ENCODE peak calls at places on chromosomes 6 and 20, in seven cellular contexts. I is K562, S is fibroblast of lung, Q is A673, R is astrocyte, F is endothelial cell of umbilical vein, D is HCT116. O is an unnamed sample. For H3K4me1, the result is how much of the 10 kb centered on the place peaks cover.

GRCh38 chr20:50197463-50197862 is 6.8 kb downstream of the CEBPB start:
- DNase-seq in I (peak), S (no peak), Q (no peak), R (no peak), F (no peak), D (no peak), O (no peak)

GRCh38 chr6:16104624-16105023 is 24.3 kb upstream of the MYLIP start:
- DNase-seq in I (no peak), S (no peak), Q (no peak), R (no peak), F (no peak), D (no peak), O (no peak)

GRCh38 chr20:47502271-47502730 is 614 bp downstream of the NCOA3 start:
- DNase-seq in I (peak), S (no peak), Q (peak), R (no peak), F (no peak), D (no peak), O (peak)

GRCh38 chr6:46549155-46549554 is 57.9 kb upstream of the RCAN2 start:
- DNase-seq in I (no peak), S (no peak), Q (peak), R (no peak), F (no peak), D (no peak), O (no peak)

GRCh38 chr6:109925060-109925459 is 53.1 kb upstream of the GPR6 start:
- DNase-seq in I (no peak), S (peak), Q (no peak), R (no peak), F (no peak), D (no peak), O (no peak)

GRCh38 chr6:12113190-12113578 is 101.1 kb downstream of the HIVEP1 start:
- DNase-seq in I (no peak), S (peak), Q (no peak), R (peak), F (peak), D (no peak), O (no peak)

GRCh38 chr6:97394160-97394748 is 111.2 kb upstream of the MMS22L start:
- DNase-seq in I (peak), S (peak), Q (peak), R (peak), F (peak), D (peak), O (peak)

GRCh38 chr6:130995783-130996447 is 67.1 kb downstream of the EPB41L2 start:
- DNase-seq in I (no peak), S (no peak), Q (no peak), R (no peak), F (peak), D (no peak), O (no peak)

GRCh38 chr6:141110486-141110885 is 1022.2 kb upstream of the GJE1 start:
- DNase-seq in I (no peak), S (no peak), Q (no peak), R (peak), F (peak), D (no peak), O (no peak)

GRCh38 chr6:131124341-131125071 is 10.8 kb upstream of the AKAP7 start:
- DNase-seq in I (no peak), S (no peak), Q (peak), R (no peak), F (no peak), D (no peak), O (no peak)

GRCh38 chr6:113392551-113393055 is 464.5 kb upstream of the MARCKS start:
- DNase-seq in I (no peak), S (no peak), Q (no peak), R (no peak), F (no peak), D (no peak), O (no peak)

GRCh38 chr20:7497985-7498384 is 442.3 kb downstream of the HAO1 start:
- DNase-seq in I (no peak), S (no peak), Q (no peak), R (peak), F (peak), D (no peak), O (no peak)

GRCh38 chr6:139313784-139314545 is 22.2 kb upstream of the TXLNB start:
- DNase-seq in I (no peak), S (no peak), Q (no peak), R (no peak), F (no peak), D (no peak), O (peak)

GRCh38 chr6:13290335-13290734 is 38.0 kb downstream of the TBC1D7 start:
- DNase-seq in I (peak), S (no peak), Q (no peak), R (no peak), F (no peak), D (no peak), O (no peak)

GRCh38 chr6:118903691-118904090 is 9.7 kb downstream of the ASF1A start:
- DNase-seq in I (no peak), S (no peak), Q (no peak), R (no peak), F (no peak), D (no peak), O (no peak)

GRCh38 chr20:40963505-40963845 is 65.1 kb upstream of the TOP1 start:
- DNase-seq in I (no peak), S (no peak), Q (no peak), R (no peak), F (no peak), D (no peak), O (no peak)

GRCh38 chr6:130933712-130934200 is 106.5 kb downstream of the SMLR1 start:
- DNase-seq in I (no peak), S (peak), Q (no peak), R (peak), F (no peak), D (no peak), O (no peak)

GRCh38 chr20:15278041-15278440 is 940.6 kb upstream of the FLRT3 start:
- DNase-seq in I (no peak), S (no peak), Q (no peak), R (no peak), F (no peak), D (no peak), O (no peak)

GRCh38 chr20:38685853-38686473 is 38.3 kb upstream of the SLC32A1 start:
- DNase-seq in I (peak), S (peak), Q (peak), R (peak), F (peak), D (no peak), O (peak)

GRCh38 chr6:10417681-10418104 is 2.8 kb upstream of the TFAP2A start:
- DNase-seq in I (no peak), S (no peak), Q (no peak), R (no peak), F (no peak), D (no peak), O (no peak)

GRCh38 chr6:10418862-10419748 is 4.2 kb upstream of the TFAP2A start:
- DNase-seq in I (peak), S (no peak), Q (no peak), R (peak), F (no peak), D (no peak), O (no peak)

GRCh38 chr6:10419749-10420545 is 5.1 kb upstream of the TFAP2A start:
- DNase-seq in I (no peak), S (no peak), Q (no peak), R (no peak), F (no peak), D (no peak), O (no peak)

GRCh38 chr6:10416863-10417641 is 2.2 kb upstream of the TFAP2A start:
- DNase-seq in I (no peak), S (no peak), Q (no peak), R (no peak), F (no peak), D (no peak), O (no peak)

DNA sequence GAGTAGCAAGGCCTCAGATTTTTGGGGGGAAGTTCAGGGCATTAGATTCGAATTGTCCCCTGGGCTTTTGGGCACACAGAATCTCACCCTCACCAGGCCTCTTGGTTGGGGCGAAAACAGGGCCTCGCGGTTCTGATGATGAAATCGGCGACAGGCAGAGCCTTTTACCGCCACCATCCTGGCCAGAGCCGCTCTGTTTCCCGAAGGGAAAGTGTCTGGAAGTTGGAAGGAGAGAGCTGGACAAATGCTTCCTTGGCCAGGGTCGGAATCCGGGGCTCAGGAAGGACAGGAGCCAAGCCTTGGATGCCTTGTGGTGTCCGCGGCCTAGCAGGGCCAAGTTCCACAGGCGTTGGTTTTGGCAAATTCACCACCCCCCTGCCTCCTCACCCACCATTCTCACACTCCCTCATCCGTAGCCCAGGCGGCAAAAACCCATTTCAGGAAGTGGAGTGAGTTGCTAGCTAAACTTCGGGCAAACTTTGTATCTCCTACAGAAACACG is 3.5 kb upstream of the TFAP2A start:
- DNase-seq in I (no peak), S (no peak), Q (no peak), R (no peak), F (no peak), D (no peak), O (no peak)
- TF ChIP-seq EZH2 in I (no peak), S (peak), Q (no peak), R (no peak), F (no peak), D (no peak), O (no peak)

GRCh38 chr6:43919774-43920173 is 149.8 kb downstream of the VEGFA start:
- DNase-seq in I (no peak), S (no peak), Q (no peak), R (no peak), F (no peak), D (no peak), O (no peak)
- H3K4me1 ChIP-seq in I (under half), S (under half), Q (under half), R (under half), F (under half), D (under half), O (under half)

GRCh38 chr6:2810092-2810671 is 31.5 kb downstream of the SERPINB1 start:
- DNase-seq in I (no peak), S (no peak), Q (no peak), R (no peak), F (no peak), D (peak), O (no peak)

GRCh38 chr6:2809015-2809414 is 32.6 kb downstream of the SERPINB1 start:
- DNase-seq in I (no peak), S (no peak), Q (no peak), R (no peak), F (no peak), D (no peak), O (no peak)

GRCh38 chr6:2807342-2808090 is 34.1 kb downstream of the SERPINB1 start:
- DNase-seq in I (no peak), S (no peak), Q (peak), R (no peak), F (peak), D (no peak), O (no peak)

GRCh38 chr6:2816158-2816557 is 25.5 kb downstream of the SERPINB1 start:
- DNase-seq in I (no peak), S (no peak), Q (no peak), R (no peak), F (no peak), D (no peak), O (no peak)

DNA sequence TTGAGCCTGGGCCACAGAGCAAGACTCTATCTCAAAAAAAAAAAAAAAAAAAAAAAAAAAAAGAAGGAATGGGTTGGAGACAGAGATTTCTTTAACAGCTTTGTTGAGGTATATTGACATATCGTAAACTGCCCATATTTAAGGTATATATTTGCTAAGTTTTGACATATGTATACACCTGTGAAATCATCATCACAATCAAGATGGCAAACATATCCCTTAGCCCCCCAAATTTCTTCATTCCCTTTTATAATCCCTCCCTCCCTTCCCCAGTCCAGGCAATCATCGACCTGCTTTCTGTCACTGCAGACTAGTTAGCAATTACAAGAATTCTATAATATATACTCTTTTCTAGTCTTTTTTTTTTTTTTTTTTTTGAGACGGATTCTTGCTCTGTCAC is 29.0 kb downstream of the SERPINB1 start:
- DNase-seq in I (no peak), S (no peak), Q (no peak), R (no peak), F (no peak), D (no peak), O (no peak)
- TF ChIP-seq CTCF in I (no peak), S (no peak), Q (no peak), R (no peak), F (no peak), D (no peak), O (no peak)

GRCh38 chr20:64238851-64239387 is 16.6 kb upstream of the PCMTD2 start:
- DNase-seq in I (no peak), S (no peak), Q (no peak), R (no peak), F (no peak), D (no peak), O (no peak)
- TF ChIP-seq EZH2 in I (no peak), S (no peak), Q (no peak), R (no peak), F (no peak), D (no peak), O (no peak)

GRCh38 chr20:57468523-57469417 is 56.2 kb downstream of the CTCFL start:
- DNase-seq in I (no peak), S (no peak), Q (no peak), R (no peak), F (no peak), D (no peak), O (no peak)
- H3K4me1 ChIP-seq in I (under half), S (under half), Q (under half), R (under half), F (under half), D (under half), O (under half)

GRCh38 chr20:6178537-6178936 is 55.7 kb upstream of the FERMT1 start:
- DNase-seq in I (no peak), S (peak), Q (peak), R (peak), F (peak), D (peak), O (peak)
- TF ChIP-seq CTCF in I (peak), S (peak), Q (peak), R (peak), F (peak), D (peak), O (peak)

DNA sequence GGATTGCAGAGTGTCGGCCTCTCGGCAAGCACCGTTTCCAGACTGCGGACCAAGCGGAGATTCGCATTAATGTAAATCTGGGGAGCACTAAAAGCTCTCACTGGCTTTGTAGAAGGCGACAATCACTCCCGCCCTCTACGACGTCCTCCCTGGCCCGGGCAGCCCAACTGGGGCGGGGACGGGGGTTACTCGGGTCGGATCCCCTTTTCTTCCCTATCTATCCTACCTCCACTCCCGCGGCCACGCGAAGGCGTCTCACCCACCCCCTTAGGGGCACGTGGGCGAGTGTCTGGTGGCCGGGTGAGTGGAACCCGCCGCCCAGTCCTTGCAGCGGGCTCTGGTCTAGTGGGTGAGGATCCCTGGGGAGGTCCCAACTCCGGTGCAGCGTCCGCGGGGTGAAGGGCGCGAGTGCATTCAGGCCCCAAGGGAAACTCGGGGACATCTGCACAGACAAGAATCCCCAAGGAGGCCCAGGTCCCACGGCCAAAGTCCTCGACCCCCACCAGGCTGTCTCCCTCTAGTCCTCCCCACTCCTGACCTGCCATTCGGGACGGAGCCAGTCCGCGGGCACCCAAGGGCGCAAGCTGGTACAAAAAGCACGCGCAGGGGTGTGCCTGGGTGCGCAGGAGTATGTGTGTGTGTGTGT is 42.4 kb upstream of the OSTM1 start:
- DNase-seq in I (no peak), S (no peak), Q (no peak), R (no peak), F (no peak), D (no peak), O (no peak)
- TF ChIP-seq EZH2 in I (no peak), S (peak), Q (peak), R (peak), F (no peak), D (no peak), O (no peak)

GRCh38 chr20:64057628-64058498 is 5.1 kb upstream of the TCEA2 start:
- DNase-seq in I (peak), S (peak), Q (peak), R (no peak), F (peak), D (no peak), O (peak)
- H3K4me1 ChIP-seq in I (under half), S (under half), Q (under half), R (under half), F (half or more), D (under half), O (under half)

O was measured in MM.1S.